ENCODE peak calls at places on chromosomes 12 and 14, in ten cellular contexts. R, V, C, T, X, E, L, A, Z and B are unnamed samples.

GRCh38 chr12:108766294-108766693 is 35.0 kb upstream of the CORO1C start:
- DNase-seq in A (no peak), T (no peak), C (no peak), X (no peak), Z (no peak), R (no peak), V (no peak), L (no peak), E (no peak), B (no peak)

GRCh38 chr12:49339464-49339861 is 2.5 kb upstream of the C1QL4 start:
- DNase-seq in X (no peak), V (peak; percentile 84), A (no peak), L (no peak), E (no peak), C (no peak), Z (no peak), R (no peak), T (no peak), B (no peak)

GRCh38 chr14:82720931-82721330 is 1187.3 kb upstream of the SEL1L start:
- DNase-seq in E (no peak), T (no peak), Z (no peak), A (no peak), V (no peak), R (no peak), L (no peak), X (no peak), C (no peak), B (no peak)

GRCh38 chr12:94595152-94595551 is 55.2 kb downstream of the TMCC3 start:
- DNase-seq in C (peak; percentile 71), E (no peak), T (no peak), X (no peak), L (no peak), A (no peak), R (no peak), V (no peak), Z (no peak), B (no peak)

GRCh38 chr12:124856132-124856841 is 7.4 kb downstream of the SCARB1 start:
- DNase-seq in E (no peak), V (no peak), C (no peak), T (no peak), L (no peak), X (no peak), Z (no peak), A (no peak), R (no peak), B (no peak)

GRCh38 chr12:89671469-89671868 is 37.2 kb downstream of the ATP2B1 start:
- DNase-seq in C (no peak), Z (peak; percentile 27), X (peak; percentile 33), V (no peak), T (no peak), E (no peak), L (no peak), R (no peak), A (peak; percentile 48), B (no peak)

GRCh38 chr14:90522585-90523191 is 125.9 kb downstream of the CALM1 start:
- DNase-seq in C (peak; percentile 70), E (no peak), A (no peak), X (no peak), Z (no peak), R (no peak), T (no peak), L (peak; percentile 95), V (peak; percentile 79), B (peak; percentile 80)

GRCh38 chr14:75222208-75222701 is 45.8 kb upstream of the TMED10 start:
- DNase-seq in E (no peak), R (peak; percentile 33), L (no peak), X (peak; percentile 81), V (no peak), C (peak; percentile 66), A (no peak), Z (peak; percentile 54), T (peak; percentile 23), B (peak; percentile 29)

GRCh38 chr12:96035283-96036236 is at the start of gene LTA4H:
- DNase-seq in X (peak; percentile 94), V (peak; percentile 97), C (peak; percentile 95), Z (peak; percentile 99), E (peak; percentile 95), R (peak; percentile 97), A (peak; percentile 91), T (peak; percentile 95), L (peak; percentile 98), B (peak; percentile 99)
- TF ChIP-seq CTCF in X (no peak), V (no peak), C (no peak), Z (no peak), E (no peak), R (no peak), A (no peak), T (no peak), L (no peak), B (no peak)

DNA sequence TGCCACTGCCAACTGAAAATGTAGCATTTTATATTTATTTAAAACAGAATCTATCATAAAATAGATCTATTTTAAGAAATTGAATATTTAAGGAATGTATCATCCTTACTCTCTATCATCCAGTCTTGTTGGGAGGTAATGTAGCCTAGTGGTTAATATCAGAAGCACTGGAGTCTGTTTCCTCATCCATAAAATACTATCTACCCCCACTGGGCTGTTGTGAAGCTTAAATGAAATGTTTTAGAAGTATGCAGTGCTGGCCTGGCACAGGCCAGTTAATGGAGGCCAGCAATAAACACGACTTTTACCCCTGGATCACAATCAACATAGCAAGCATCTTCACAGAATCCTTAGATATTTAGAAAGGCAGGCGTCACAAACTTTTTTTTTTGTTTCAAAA is 188.0 kb downstream of the CAND1 start:
- DNase-seq in V (no peak), X (no peak), T (no peak), C (no peak), E (no peak), L (no peak), A (no peak), R (no peak), Z (no peak), B (no peak)
- TF ChIP-seq CTCF in V (no peak), X (no peak), T (no peak), C (no peak), E (no peak), L (no peak), A (no peak), R (no peak), Z (no peak), B (no peak)

GRCh38 chr12:100359248-100359647 is 2.4 kb downstream of the SLC17A8 start:
- DNase-seq in R (no peak), T (no peak), C (no peak), V (no peak), Z (no peak), E (no peak), L (no peak), X (no peak), A (no peak), B (no peak)
- TF ChIP-seq CTCF in R (no peak), T (no peak), C (no peak), V (no peak), Z (no peak), E (no peak), L (no peak), X (no peak), A (no peak), B (no peak)

GRCh38 chr12:22531205-22531604 is 13.1 kb downstream of the C2CD5 start:
- DNase-seq in V (no peak), R (no peak), X (no peak), E (no peak), C (no peak), L (no peak), Z (no peak), T (no peak), A (no peak), B (no peak)

GRCh38 chr12:22526836-22527235 is 17.5 kb downstream of the C2CD5 start:
- DNase-seq in E (no peak), L (no peak), Z (no peak), X (no peak), V (no peak), R (no peak), T (no peak), A (no peak), C (no peak), B (no peak)

GRCh38 chr12:22532317-22532716 is 12.0 kb downstream of the C2CD5 start:
- DNase-seq in E (no peak), L (no peak), V (no peak), Z (no peak), C (no peak), X (no peak), T (no peak), R (no peak), A (no peak), B (no peak)

GRCh38 chr12:22527999-22528398 is 16.3 kb downstream of the C2CD5 start:
- DNase-seq in E (no peak), C (no peak), V (no peak), A (peak; percentile 20), T (no peak), L (no peak), Z (peak; percentile 76), X (peak; percentile 26), R (peak; percentile 20), B (no peak)

GRCh38 chr12:22529281-22530060 is 14.9 kb downstream of the C2CD5 start:
- DNase-seq in L (no peak), A (no peak), V (no peak), C (no peak), T (peak; percentile 43), X (peak; percentile 24), R (no peak), Z (peak; percentile 21), E (no peak), B (no peak)
- TF ChIP-seq CTCF in L (peak; percentile 48), A (peak; percentile 26), V (peak; percentile 21), C (peak; percentile 72), T (peak; percentile 29), X (peak; percentile 24), R (peak; percentile 46), Z (peak; percentile 36), E (peak; percentile 83), B (peak; percentile 42)

GRCh38 chr12:25131270-25131669 is 63.7 kb downstream of the DNAI7 start:
- DNase-seq in R (no peak), X (no peak), Z (no peak), A (no peak), T (no peak), E (no peak), L (no peak), C (no peak), V (no peak), B (no peak)

GRCh38 chr12:25130741-25131188 is 64.2 kb downstream of the DNAI7 start:
- DNase-seq in V (no peak), A (peak; percentile 23), R (peak; percentile 16), C (no peak), T (peak; percentile 30), L (no peak), E (no peak), X (peak; percentile 14), Z (peak; percentile 82), B (no peak)

DNA sequence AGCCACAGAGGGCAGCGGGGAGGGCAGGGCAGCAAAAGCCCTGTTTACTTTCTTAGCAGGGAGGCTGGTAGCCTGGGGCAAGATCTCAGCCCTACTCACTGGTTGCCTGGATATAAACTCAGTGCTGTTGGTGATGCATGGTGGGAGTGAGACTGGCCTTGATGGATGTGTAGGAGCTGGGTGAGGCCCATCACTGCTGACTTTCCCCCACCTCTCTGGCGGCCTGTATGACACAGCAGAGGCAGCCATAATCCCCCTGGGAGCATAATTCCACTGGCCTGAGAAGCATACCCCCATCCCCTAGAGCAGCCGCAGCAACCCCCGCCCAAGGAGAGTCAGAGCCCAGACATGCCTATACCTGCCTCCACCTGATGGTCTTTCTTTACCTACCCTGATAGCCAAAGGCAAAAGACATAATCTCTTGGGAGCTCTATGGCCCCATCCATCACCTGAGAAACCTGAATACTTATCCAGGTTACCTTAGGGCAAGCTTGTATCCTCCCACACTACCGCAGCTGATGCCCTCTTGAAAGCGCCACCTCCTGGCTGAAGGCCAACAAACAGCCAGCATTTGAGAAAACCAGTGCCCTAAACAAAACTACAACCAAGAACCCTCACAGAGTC is 59.3 kb downstream of the DNAI7 start:
- DNase-seq in L (peak; percentile 24), E (no peak), R (no peak), T (no peak), C (peak; percentile 22), X (no peak), A (no peak), Z (no peak), V (no peak), B (no peak)
- TF ChIP-seq CTCF in L (no peak), E (no peak), R (no peak), T (no peak), C (no peak), X (no peak), A (no peak), Z (no peak), V (no peak), B (no peak)